ENCODE peak calls at places on chromosomes 2 and 18, in six cellular contexts. G is stimulated activated CD8-positive, alpha-beta memory T cell treated with anti-CD3 and anti-CD28 coated beads, Interleukin-7, amount 100 ng/mL, for 1 hour; L is ureter; W is effector memory CD8-positive, alpha-beta T cell; E is GF-D8; H is ELF-1. T is an unnamed sample.

GRCh38 chr2:128302744-128303067 is 16.0 kb downstream of the HS6ST1 start:
- DNase-seq in G (no peak), L (no peak), W (no peak), E (no peak), H (no peak), T (no peak)

GRCh38 chr18:48820483-48821250 is 130.1 kb downstream of the SMAD7 start:
- DNase-seq in G (no peak), L (peak), W (no peak), E (no peak), H (no peak), T (no peak)

GRCh38 chr2:221104391-221104811 is 467.7 kb downstream of the EPHA4 start:
- DNase-seq in G (no peak), L (peak), W (no peak), E (no peak), H (peak), T (no peak)

GRCh38 chr2:238389985-238390682 is 36.6 kb upstream of the ASB1 start:
- DNase-seq in G (no peak), L (peak), W (no peak), E (no peak), H (no peak), T (no peak)

GRCh38 chr2:152620985-152621384 is 96.3 kb downstream of the PRPF40A start:
- DNase-seq in G (no peak), L (no peak), W (no peak), E (no peak), H (no peak), T (no peak)

GRCh38 chr2:74261204-74261864 is 62.9 kb downstream of the MTHFD2 start:
- DNase-seq in G (no peak), L (peak), W (no peak), E (no peak), H (peak), T (no peak)

GRCh38 chr2:135198481-135198880 is 146.4 kb downstream of the RAB3GAP1 start:
- DNase-seq in G (no peak), L (no peak), W (no peak), E (no peak), H (no peak), T (no peak)

GRCh38 chr2:17309741-17310339 is 208.4 kb downstream of the RAD51AP2 start:
- DNase-seq in G (no peak), L (peak), W (no peak), E (no peak), H (peak), T (peak)

GRCh38 chr18:80182855-80183254 is 64.5 kb downstream of the PARD6G start:
- DNase-seq in G (no peak), L (no peak), W (no peak), E (no peak), H (no peak), T (no peak)

GRCh38 chr2:109438773-109439191 is 175.0 kb downstream of the SEPTIN10 start:
- DNase-seq in G (no peak), L (no peak), W (no peak), E (no peak), H (no peak), T (no peak)

GRCh38 chr2:240326886-240327285 is 108.6 kb upstream of the GPC1 start:
- DNase-seq in G (no peak), L (no peak), W (no peak), E (no peak), H (no peak), T (no peak)

GRCh38 chr2:107717666-107718065 is 109.0 kb upstream of the RGPD4 start:
- DNase-seq in G (no peak), L (no peak), W (no peak), E (no peak), H (peak), T (no peak)

GRCh38 chr2:237209046-237209375 is 123.3 kb downstream of the COPS8 start:
- DNase-seq in G (no peak), L (no peak), W (no peak), E (no peak), H (no peak), T (no peak)

GRCh38 chr2:160227252-160227651 is 27.2 kb upstream of the ITGB6 start:
- DNase-seq in G (no peak), L (no peak), W (no peak), E (no peak), H (peak), T (no peak)

GRCh38 chr2:160282063-160282580 is 82.0 kb upstream of the ITGB6 start:
- DNase-seq in G (no peak), L (no peak), W (no peak), E (peak), H (no peak), T (no peak)

GRCh38 chr2:55051026-55051866 is 995 bp upstream of the RTN4 start:
- DNase-seq in G (no peak), L (peak), W (no peak), E (peak), H (peak), T (peak)

GRCh38 chr18:63844254-63844653 is 43.3 kb upstream of the SERPINB2 start:
- DNase-seq in G (no peak), L (no peak), W (no peak), E (no peak), H (peak), T (peak)

GRCh38 chr2:170462433-170463205 is 252.5 kb upstream of the SP5 start:
- DNase-seq in G (no peak), L (no peak), W (no peak), E (no peak), H (no peak), T (no peak)

T was measured in SW 1271.